ENCODE peak calls at places on chromosomes 3 and 15, in ten cellular contexts. O is PC-9, R is neural crest cell, J is RWPE1, S is neural progenitor cell, U is upper lobe of right lung, N is brain microvascular endothelial cell, B is lower leg skin, Z is AG10803, G is AG04450. V is an unnamed sample.

GRCh38 chr3:53065841-53066480 is 20.1 kb upstream of the SFMBT1 start:
- DNase-seq in O (no peak), R (no peak), J (no peak), S (no peak), U (no peak), N (no peak), B (peak; percentile 76), Z (no peak), G (no peak), V (no peak)

GRCh38 chr3:182920515-182921084 is 59.7 kb downstream of the DCUN1D1 start:
- DNase-seq in O (no peak), R (no peak), J (no peak), S (peak; percentile 32), U (no peak), N (no peak), B (no peak), Z (no peak), G (no peak), V (peak; percentile 47)

GRCh38 chr15:100279446-100279845 is 62.3 kb downstream of the ADAMTS17 start:
- DNase-seq in O (no peak), R (no peak), J (no peak), S (no peak), U (no peak), N (no peak), B (peak; percentile 67), Z (no peak), G (no peak), V (no peak)

GRCh38 chr3:118144919-118145318 is 889.7 kb downstream of the IGSF11 start:
- DNase-seq in O (no peak), R (no peak), J (no peak), S (peak; percentile 8), U (no peak), N (no peak), B (no peak), Z (no peak), G (no peak), V (no peak)

GRCh38 chr3:188091746-188092145 is 62.2 kb upstream of the LPP start:
- DNase-seq in O (no peak), R (no peak), J (no peak), S (no peak), U (no peak), N (no peak), B (no peak), Z (no peak), G (no peak), V (no peak)

GRCh38 chr3:40597441-40597840 is 72.7 kb downstream of the ZNF621 start:
- DNase-seq in O (no peak), R (no peak), J (peak; percentile 33), S (no peak), U (no peak), N (peak; percentile 11), B (no peak), Z (no peak), G (no peak), V (no peak)

GRCh38 chr15:83656943-83657528 is 3.1 kb downstream of the ADAMTSL3 start:
- DNase-seq in O (no peak), R (no peak), J (no peak), S (no peak), U (no peak), N (no peak), B (no peak), Z (no peak), G (no peak), V (no peak)

GRCh38 chr15:58748040-58748786 is 1.3 kb downstream of the ADAM10 start:
- DNase-seq in O (no peak), R (no peak), J (no peak), S (no peak), U (no peak), N (no peak), B (no peak), Z (no peak), G (no peak), V (peak; percentile 22)

GRCh38 chr3:73556520-73557371 is 68.0 kb downstream of the PDZRN3 start:
- DNase-seq in O (no peak), R (no peak), J (no peak), S (no peak), U (no peak), N (no peak), B (no peak), Z (peak; percentile 56), G (no peak), V (peak; percentile 47)

DNA sequence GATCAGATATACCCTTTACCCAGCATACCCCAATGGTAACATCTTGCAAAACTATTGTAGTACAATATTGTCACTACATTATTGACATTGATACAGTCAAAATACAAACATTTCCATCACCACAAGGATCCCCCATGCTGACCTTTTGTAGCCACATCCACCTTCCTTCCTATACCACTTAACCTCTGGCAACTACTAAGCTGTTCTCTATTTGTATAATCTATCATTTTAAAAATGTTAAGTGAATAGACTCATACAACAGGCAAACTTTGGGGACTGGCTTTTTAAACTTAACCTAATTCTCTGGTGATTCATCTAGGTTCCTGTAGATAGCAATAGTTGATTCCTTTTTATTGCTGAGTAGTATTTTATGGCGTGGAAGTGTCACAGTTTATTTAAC is 29.6 kb upstream of the IFT57 start:
- DNase-seq in O (no peak), R (no peak), J (no peak), S (no peak), U (no peak), N (no peak), B (no peak), Z (no peak), G (no peak), V (no peak)
- TF ChIP-seq CTCF in O (no peak), R (no peak), J (no peak), S (no peak), U (no peak), N (no peak), B (no peak), Z (no peak), G (no peak), V (no peak)

DNA sequence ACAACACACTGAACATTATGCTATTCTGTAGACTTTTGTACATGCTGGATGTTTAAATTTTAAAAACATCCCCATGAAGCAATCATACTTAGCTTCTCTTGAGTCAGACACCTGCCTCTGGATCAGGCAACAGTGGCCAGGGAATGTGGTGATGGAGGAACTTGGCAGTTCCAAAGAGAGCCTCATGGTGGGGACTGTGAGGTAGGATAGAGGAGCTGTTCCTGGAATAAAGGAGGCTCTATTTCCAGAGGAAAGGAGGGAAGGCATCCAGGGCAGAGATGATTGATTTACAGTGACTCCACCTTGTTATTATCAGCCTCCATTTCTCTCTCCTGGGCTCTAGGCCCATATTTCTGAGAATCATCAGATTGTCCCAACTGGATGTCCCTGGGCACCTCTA is 35.0 kb upstream of the ABHD17C start:
- DNase-seq in O (peak; percentile 15), R (peak; percentile 32), J (peak; percentile 46), S (peak; percentile 64), U (no peak), N (peak; percentile 31), B (no peak), Z (peak; percentile 29), G (no peak), V (peak; percentile 78)
- TF ChIP-seq CTCF in O (no peak), R (peak; percentile 64), J (peak; percentile 24), S (peak; percentile 58), U (peak; percentile 38), N (peak; percentile 66), B (no peak), Z (peak; percentile 53), G (peak; percentile 60), V (peak; percentile 54)

DNA sequence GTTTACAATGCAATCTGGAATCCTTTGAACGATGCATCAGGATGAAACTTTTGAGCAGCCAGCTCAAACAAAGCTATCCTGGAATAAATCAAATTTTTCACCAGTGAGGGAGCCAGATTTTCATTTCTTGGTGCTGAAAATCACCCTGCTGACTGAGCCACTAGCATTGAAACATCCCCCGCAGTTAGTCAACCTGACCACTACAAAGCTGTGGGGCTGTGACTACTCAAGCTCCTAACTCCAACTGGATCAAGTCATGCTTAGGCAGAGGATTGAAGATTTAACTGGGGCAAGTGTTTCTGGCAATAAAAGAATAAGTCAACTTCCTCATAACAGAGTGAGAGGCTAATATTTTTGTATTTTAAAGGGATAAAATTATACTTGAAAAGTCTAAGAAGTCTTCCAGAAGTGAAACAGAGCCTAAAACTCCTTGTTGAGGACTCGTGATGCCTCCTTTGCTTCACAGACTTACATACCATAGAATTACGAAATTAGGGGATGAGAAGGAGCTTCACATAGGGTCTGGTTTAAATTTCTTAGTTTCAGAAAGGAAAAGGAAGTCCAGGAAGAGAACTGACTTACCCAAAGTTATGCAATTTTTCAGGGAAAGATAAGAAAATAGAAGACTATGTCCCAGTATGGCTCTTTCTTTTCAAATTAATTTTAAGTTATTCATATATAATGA is 177.8 kb downstream of the SERPINI1 start:
- DNase-seq in O (no peak), R (no peak), J (peak; percentile 8), S (peak; percentile 48), U (no peak), N (peak; percentile 35), B (no peak), Z (peak; percentile 17), G (no peak), V (peak; percentile 43)
- TF ChIP-seq CTCF in O (no peak), R (peak; percentile 25), J (no peak), S (peak; percentile 32), U (peak; percentile 11), N (peak; percentile 47), B (no peak), Z (peak; percentile 8), G (no peak), V (peak; percentile 15)

DNA sequence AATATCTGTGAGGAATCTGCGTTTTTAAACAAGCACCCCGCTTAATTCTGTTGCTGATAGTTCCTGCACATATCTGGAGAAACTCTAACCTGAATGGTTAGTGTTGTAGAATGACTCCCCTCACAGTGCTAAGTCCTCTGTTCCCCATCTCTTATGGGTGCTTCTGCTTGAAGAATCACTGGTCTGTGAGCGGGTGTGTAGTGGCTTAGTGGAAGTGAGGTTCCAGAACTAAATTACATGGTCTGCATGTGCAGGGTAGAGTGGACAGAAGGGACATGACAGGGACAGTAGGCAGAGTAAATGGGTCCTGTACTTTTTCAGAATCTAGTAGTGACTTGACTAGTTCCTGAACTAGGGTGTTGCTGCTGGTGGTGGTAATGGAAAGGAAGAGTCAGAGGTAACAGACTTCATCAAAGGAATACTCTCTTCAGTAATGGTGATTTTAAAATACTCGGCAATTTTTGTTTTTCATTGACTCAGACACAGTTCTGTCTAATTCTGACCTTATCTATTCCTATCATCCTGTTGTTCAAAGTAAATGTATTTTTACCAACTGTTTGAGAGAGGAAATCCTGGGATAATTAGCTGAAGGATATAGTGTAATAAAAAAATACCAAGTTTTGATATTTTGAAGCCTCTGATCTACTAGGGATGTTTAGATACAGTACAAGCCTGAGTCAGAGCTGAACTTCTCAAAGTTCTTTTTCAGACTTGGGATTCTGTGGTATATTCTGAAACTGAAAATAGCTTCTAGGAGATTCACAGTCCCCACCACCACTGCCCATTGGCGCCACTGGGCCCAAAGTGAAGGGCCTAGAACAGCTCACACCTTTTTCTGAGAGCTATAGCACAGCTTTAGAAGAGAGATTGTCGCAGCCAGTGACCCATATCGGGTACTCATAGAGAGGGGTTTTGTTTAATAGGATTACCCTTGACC is 55.5 kb downstream of the FNDC3B start:
- DNase-seq in O (no peak), R (no peak), J (no peak), S (no peak), U (no peak), N (peak; percentile 34), B (no peak), Z (no peak), G (no peak), V (peak; percentile 39)
- TF ChIP-seq CTCF in O (no peak), R (no peak), J (no peak), S (no peak), U (no peak), N (peak; percentile 37), B (no peak), Z (no peak), G (no peak), V (peak; percentile 29)

GRCh38 chr3:473284-473800 is 276.8 kb downstream of the CHL1 start:
- DNase-seq in O (no peak), R (no peak), J (no peak), S (no peak), U (no peak), N (no peak), B (no peak), Z (no peak), G (no peak), V (no peak)
- TF ChIP-seq CTCF in O (no peak), R (no peak), J (no peak), S (no peak), U (no peak), N (no peak), B (no peak), Z (no peak), G (no peak), V (no peak)

V was measured in fibroblast of the aortic adventitia.